ENCODE peak calls at places on chromosomes 4 and X, in seven cellular contexts. One of them, this sample, is unnamed.

GRCh38 chrX:17535229-17535628 is 160.2 kb downstream of the NHS start:
- DNase-seq in K562: peak; percentile 40
- DNase-seq in astrocyte: no peak
- DNase-seq in PC-3: peak; percentile 59
- DNase-seq in GM23338: peak; percentile 74
- DNase-seq in neuronal stem cell: no peak
- DNase-seq in mammary epithelial cell: peak; percentile 32
- DNase-seq in this sample: peak; percentile 29

GRCh38 chrX:129665916-129666644 is 11.3 kb upstream of the APLN start:
- DNase-seq in K562: no peak
- DNase-seq in astrocyte: peak; percentile 71
- DNase-seq in PC-3: peak; percentile 90
- DNase-seq in GM23338: peak; percentile 40
- DNase-seq in neuronal stem cell: peak; percentile 12
- DNase-seq in mammary epithelial cell: peak; percentile 60
- DNase-seq in this sample: no peak

GRCh38 chrX:123878177-123878576 is 18.3 kb downstream of the XIAP start:
- DNase-seq in K562: no peak
- DNase-seq in astrocyte: no peak
- DNase-seq in PC-3: no peak
- DNase-seq in GM23338: no peak
- DNase-seq in neuronal stem cell: no peak
- DNase-seq in mammary epithelial cell: no peak
- DNase-seq in this sample: no peak

GRCh38 chr4:113109106-113109740 is 59.8 kb downstream of the ANK2 start:
- DNase-seq in K562: no peak
- DNase-seq in astrocyte: no peak
- DNase-seq in PC-3: no peak
- DNase-seq in GM23338: no peak
- DNase-seq in neuronal stem cell: no peak
- DNase-seq in mammary epithelial cell: no peak
- DNase-seq in this sample: no peak

GRCh38 chrX:15430584-15430983 is 46.4 kb upstream of the VEGFD start:
- DNase-seq in K562: no peak
- DNase-seq in astrocyte: no peak
- DNase-seq in PC-3: no peak
- DNase-seq in GM23338: no peak
- DNase-seq in neuronal stem cell: no peak
- DNase-seq in mammary epithelial cell: no peak
- DNase-seq in this sample: no peak

GRCh38 chrX:40105016-40105790 is 7.4 kb upstream of the BCOR start:
- DNase-seq in K562: no peak
- DNase-seq in astrocyte: no peak
- DNase-seq in PC-3: no peak
- DNase-seq in GM23338: no peak
- DNase-seq in neuronal stem cell: no peak
- DNase-seq in mammary epithelial cell: peak; percentile 36
- DNase-seq in this sample: peak; percentile 95

GRCh38 chr4:163048447-163048846 is 118.2 kb downstream of the NAF1 start:
- DNase-seq in K562: peak; percentile 37
- DNase-seq in astrocyte: peak; percentile 9
- DNase-seq in PC-3: peak; percentile 51
- DNase-seq in GM23338: peak; percentile 75
- DNase-seq in neuronal stem cell: no peak
- DNase-seq in mammary epithelial cell: peak; percentile 21
- DNase-seq in this sample: peak; percentile 44

GRCh38 chr4:88033309-88033708 is 25.9 kb downstream of the PKD2 start:
- DNase-seq in K562: peak; percentile 22
- DNase-seq in astrocyte: peak; percentile 35
- DNase-seq in PC-3: peak; percentile 74
- DNase-seq in GM23338: peak; percentile 81
- DNase-seq in neuronal stem cell: peak; percentile 35
- DNase-seq in mammary epithelial cell: peak; percentile 52
- DNase-seq in this sample: no peak

GRCh38 chr4:118264096-118264495 is 88.7 kb downstream of the PRSS12 start:
- DNase-seq in K562: no peak
- DNase-seq in astrocyte: no peak
- DNase-seq in PC-3: no peak
- DNase-seq in GM23338: no peak
- DNase-seq in neuronal stem cell: no peak
- DNase-seq in mammary epithelial cell: no peak
- DNase-seq in this sample: no peak

GRCh38 chr4:8910822-8911310 is 39.2 kb upstream of the HMX1 start:
- DNase-seq in K562: no peak
- DNase-seq in astrocyte: no peak
- DNase-seq in PC-3: no peak
- DNase-seq in GM23338: no peak
- DNase-seq in neuronal stem cell: no peak
- DNase-seq in mammary epithelial cell: no peak
- DNase-seq in this sample: peak; percentile 81

GRCh38 chr4:31548823-31549222 is 828.7 kb downstream of the PCDH7 start:
- DNase-seq in K562: no peak
- DNase-seq in astrocyte: peak; percentile 4
- DNase-seq in PC-3: no peak
- DNase-seq in GM23338: no peak
- DNase-seq in neuronal stem cell: no peak
- DNase-seq in mammary epithelial cell: no peak
- DNase-seq in this sample: no peak

GRCh38 chr4:149345424-149345823 is 470.2 kb downstream of the IQCM start:
- DNase-seq in K562: no peak
- DNase-seq in astrocyte: no peak
- DNase-seq in PC-3: peak; percentile 26
- DNase-seq in GM23338: no peak
- DNase-seq in neuronal stem cell: no peak
- DNase-seq in mammary epithelial cell: peak; percentile 12
- DNase-seq in this sample: no peak

GRCh38 chr4:38665846-38666490 is 2.0 kb downstream of the KLF3 start:
- DNase-seq in K562: no peak
- DNase-seq in astrocyte: no peak
- DNase-seq in PC-3: peak; percentile 1
- DNase-seq in GM23338: no peak
- DNase-seq in neuronal stem cell: no peak
- DNase-seq in mammary epithelial cell: no peak
- DNase-seq in this sample: peak; percentile 27

GRCh38 chr4:118858779-118859178 is 22.9 kb upstream of the SEC24D start:
- DNase-seq in K562: no peak
- DNase-seq in astrocyte: no peak
- DNase-seq in PC-3: no peak
- DNase-seq in GM23338: no peak
- DNase-seq in neuronal stem cell: no peak
- DNase-seq in mammary epithelial cell: no peak
- DNase-seq in this sample: no peak

GRCh38 chr4:181957088-181957487 is 286.1 kb upstream of the TENM3 start:
- DNase-seq in K562: no peak
- DNase-seq in astrocyte: peak; percentile 95
- DNase-seq in PC-3: no peak
- DNase-seq in GM23338: no peak
- DNase-seq in neuronal stem cell: no peak
- DNase-seq in mammary epithelial cell: peak; percentile 45
- DNase-seq in this sample: no peak

GRCh38 chr4:123159479-123159878 is 237.1 kb upstream of the NUDT6 start:
- DNase-seq in K562: no peak
- DNase-seq in astrocyte: no peak
- DNase-seq in PC-3: no peak
- DNase-seq in GM23338: peak; percentile 58
- DNase-seq in neuronal stem cell: no peak
- DNase-seq in mammary epithelial cell: no peak
- DNase-seq in this sample: no peak

GRCh38 chr4:169404959-169405358 is 134.2 kb upstream of the SH3RF1 start:
- DNase-seq in K562: no peak
- DNase-seq in astrocyte: no peak
- DNase-seq in PC-3: peak; percentile 51
- DNase-seq in GM23338: peak; percentile 78
- DNase-seq in neuronal stem cell: no peak
- DNase-seq in mammary epithelial cell: peak; percentile 75
- DNase-seq in this sample: no peak

GRCh38 chr4:186132577-186133277 is 28.2 kb downstream of the FAM149A start:
- DNase-seq in K562: no peak
- DNase-seq in astrocyte: peak; percentile 54
- DNase-seq in PC-3: peak; percentile 34
- DNase-seq in GM23338: peak; percentile 83
- DNase-seq in neuronal stem cell: peak; percentile 47
- DNase-seq in mammary epithelial cell: peak; percentile 20
- DNase-seq in this sample: no peak

GRCh38 chr4:37836838-37837413 is 10.4 kb downstream of the PGM2 start:
- DNase-seq in K562: no peak
- DNase-seq in astrocyte: no peak
- DNase-seq in PC-3: no peak
- DNase-seq in GM23338: no peak
- DNase-seq in neuronal stem cell: no peak
- DNase-seq in mammary epithelial cell: no peak
- DNase-seq in this sample: no peak

GRCh38 chr4:143025111-143025704 is 159.5 kb upstream of the USP38 start:
- DNase-seq in K562: no peak
- DNase-seq in astrocyte: peak; percentile 53
- DNase-seq in PC-3: peak; percentile 55
- DNase-seq in GM23338: peak; percentile 65
- DNase-seq in neuronal stem cell: no peak
- DNase-seq in mammary epithelial cell: peak; percentile 21
- DNase-seq in this sample: peak; percentile 82

DNA sequence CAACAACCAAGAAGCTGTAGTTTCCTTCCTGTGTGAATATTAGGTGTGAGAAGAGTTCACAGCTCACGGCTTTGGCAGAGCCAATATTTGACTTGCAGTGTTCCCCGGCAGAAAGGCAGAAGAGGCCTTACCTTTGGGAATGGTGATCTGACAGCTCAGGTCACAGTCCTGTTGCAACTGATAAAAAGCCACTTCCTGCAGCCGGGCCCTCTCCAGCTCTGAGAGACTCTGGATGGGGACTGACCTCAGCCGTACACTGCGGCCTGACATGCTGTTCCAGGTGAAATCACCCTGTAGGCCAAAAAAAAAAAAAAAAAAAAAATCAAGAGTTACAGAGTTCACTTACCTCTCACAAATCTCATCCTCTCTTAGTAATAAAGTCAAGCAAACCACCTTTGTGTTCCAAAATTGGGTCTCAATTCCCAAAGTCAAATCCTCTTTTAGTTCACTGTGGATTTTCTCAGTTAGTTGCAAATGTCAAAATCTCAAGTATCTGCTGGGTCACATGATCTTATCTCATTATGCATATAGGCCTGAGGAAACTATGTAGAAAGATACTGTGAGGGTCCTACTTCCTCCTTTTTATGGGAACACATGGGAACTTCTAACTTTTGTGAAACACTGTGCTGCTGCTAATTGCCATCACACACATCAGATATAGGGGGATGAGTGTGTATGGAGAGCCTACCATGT is 38.6 kb upstream of the AMELX start:
- DNase-seq in K562: peak; percentile 30
- DNase-seq in astrocyte: no peak
- DNase-seq in PC-3: no peak
- DNase-seq in GM23338: no peak
- DNase-seq in neuronal stem cell: no peak
- DNase-seq in mammary epithelial cell: no peak
- DNase-seq in this sample: no peak
- H3K27me3 ChIP-seq in K562: no peaks in the 10 kb centered on the region
- H3K27me3 ChIP-seq in astrocyte: no peaks in the 10 kb centered on the region
- H3K27me3 ChIP-seq in PC-3: no peaks in the 10 kb centered on the region
- H3K27me3 ChIP-seq in GM23338: no peaks in the 10 kb centered on the region
- H3K27me3 ChIP-seq in neuronal stem cell: no peaks in the 10 kb centered on the region
- H3K27me3 ChIP-seq in mammary epithelial cell: no peaks in the 10 kb centered on the region
- H3K27me3 ChIP-seq in this sample: no peaks in the 10 kb centered on the region

GRCh38 chr4:95524722-95525121 is 24.1 kb downstream of the UNC5C start:
- DNase-seq in K562: no peak
- DNase-seq in astrocyte: no peak
- DNase-seq in PC-3: no peak
- DNase-seq in GM23338: no peak
- DNase-seq in neuronal stem cell: no peak
- DNase-seq in mammary epithelial cell: no peak
- DNase-seq in this sample: no peak
- H2AFZ ChIP-seq in K562: no peak overlapping the region
- H2AFZ ChIP-seq in astrocyte: no peak overlapping the region
- H2AFZ ChIP-seq in PC-3: no peak overlapping the region
- H2AFZ ChIP-seq in GM23338: peak overlapping the region; percentile 91
- H2AFZ ChIP-seq in neuronal stem cell: no peak overlapping the region
- H2AFZ ChIP-seq in mammary epithelial cell: no peak overlapping the region
- H2AFZ ChIP-seq in this sample: no peak overlapping the region

GRCh38 chrX:39017062-39017461 is 215.8 kb downstream of the MID1IP1 start:
- DNase-seq in K562: no peak
- DNase-seq in astrocyte: no peak
- DNase-seq in PC-3: no peak
- DNase-seq in GM23338: no peak
- DNase-seq in neuronal stem cell: no peak
- DNase-seq in mammary epithelial cell: no peak
- DNase-seq in this sample: no peak

GRCh38 chrX:39008554-39008953 is 207.3 kb downstream of the MID1IP1 start:
- DNase-seq in K562: no peak
- DNase-seq in astrocyte: no peak
- DNase-seq in PC-3: no peak
- DNase-seq in GM23338: no peak
- DNase-seq in neuronal stem cell: no peak
- DNase-seq in mammary epithelial cell: no peak
- DNase-seq in this sample: no peak

GRCh38 chrX:39012561-39013209 is 211.4 kb downstream of the MID1IP1 start:
- DNase-seq in K562: no peak
- DNase-seq in astrocyte: peak; percentile 48
- DNase-seq in PC-3: peak; percentile 27
- DNase-seq in GM23338: peak; percentile 0
- DNase-seq in neuronal stem cell: no peak
- DNase-seq in mammary epithelial cell: no peak
- DNase-seq in this sample: no peak

GRCh38 chrX:39016551-39016950 is 215.3 kb downstream of the MID1IP1 start:
- DNase-seq in K562: no peak
- DNase-seq in astrocyte: no peak
- DNase-seq in PC-3: no peak
- DNase-seq in GM23338: no peak
- DNase-seq in neuronal stem cell: no peak
- DNase-seq in mammary epithelial cell: no peak
- DNase-seq in this sample: no peak

DNA sequence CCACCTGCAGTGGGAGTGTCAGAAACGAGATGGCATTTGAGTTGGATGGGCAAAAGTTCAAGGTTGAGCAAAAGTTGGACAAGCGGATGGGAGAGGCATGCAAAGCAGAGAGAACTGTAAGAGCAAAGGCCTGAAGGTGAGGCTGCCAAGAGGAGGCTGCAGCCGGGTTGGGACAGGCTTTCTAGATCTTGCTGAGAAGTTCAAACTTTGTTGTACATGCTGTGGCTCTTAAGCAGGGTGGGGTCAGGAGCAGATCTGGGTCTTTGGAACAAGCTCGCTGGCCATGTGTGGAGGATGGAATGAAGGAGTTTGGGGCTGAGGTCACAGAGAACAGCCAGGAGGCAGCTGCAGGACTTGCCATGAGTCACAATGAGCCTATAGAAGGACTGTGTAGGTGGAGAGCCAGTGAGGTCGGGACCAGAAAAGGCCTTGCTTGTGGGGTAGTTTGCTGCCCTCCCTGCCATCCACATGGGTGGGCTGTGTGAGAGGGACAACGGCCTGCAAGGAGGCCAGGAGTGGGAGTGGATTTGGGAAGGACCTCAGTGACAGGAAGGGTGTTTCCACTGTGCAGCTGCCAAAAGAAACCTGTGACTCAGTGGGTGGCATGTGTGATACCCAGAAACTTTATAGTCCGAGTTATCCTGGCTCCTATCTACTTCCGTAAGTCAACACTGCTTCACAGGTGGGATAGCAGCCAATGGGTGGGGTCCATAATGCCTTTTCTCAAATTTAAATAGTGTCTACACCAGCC is 210.4 kb downstream of the MID1IP1 start:
- DNase-seq in K562: no peak
- DNase-seq in astrocyte: peak; percentile 8
- DNase-seq in PC-3: peak; percentile 77
- DNase-seq in GM23338: no peak
- DNase-seq in neuronal stem cell: no peak
- DNase-seq in mammary epithelial cell: peak; percentile 16
- DNase-seq in this sample: peak; percentile 76
- H3K27ac ChIP-seq in K562: no peak overlapping the region
- H3K27ac ChIP-seq in astrocyte: no peak overlapping the region
- H3K27ac ChIP-seq in PC-3: peak overlapping the region; percentile 93
- H3K27ac ChIP-seq in GM23338: no peak overlapping the region
- H3K27ac ChIP-seq in neuronal stem cell: no peak overlapping the region
- H3K27ac ChIP-seq in mammary epithelial cell: no peak overlapping the region
- H3K27ac ChIP-seq in this sample: peak overlapping the region; percentile 3

GRCh38 chrX:68938244-68939004 is 109.6 kb downstream of the EFNB1 start:
- DNase-seq in K562: no peak
- DNase-seq in astrocyte: peak; percentile 77
- DNase-seq in PC-3: no peak
- DNase-seq in GM23338: no peak
- DNase-seq in neuronal stem cell: no peak
- DNase-seq in mammary epithelial cell: no peak
- DNase-seq in this sample: no peak
- H3K27me3 ChIP-seq in K562: no peaks in the 10 kb centered on the region
- H3K27me3 ChIP-seq in astrocyte: no peaks in the 10 kb centered on the region
- H3K27me3 ChIP-seq in PC-3: no peaks in the 10 kb centered on the region
- H3K27me3 ChIP-seq in GM23338: no peaks in the 10 kb centered on the region
- H3K27me3 ChIP-seq in neuronal stem cell: peaks cover 9% of the 10 kb centered on the region
- H3K27me3 ChIP-seq in mammary epithelial cell: no peaks in the 10 kb centered on the region
- H3K27me3 ChIP-seq in this sample: no peaks in the 10 kb centered on the region

This sample was measured in osteoblast.